ENCODE peak calls at places on chromosomes 4 and X, in eight cellular contexts. I is IMR-90, C is heart left ventricle, E is AG09309, L is adipocyte, S is bronchial epithelial cell, O is breast epithelium, N is HFF-Myc. B is an unnamed sample.

GRCh38 chr4:55553442-55553841 is 6.7 kb upstream of the CLOCK start:
- DNase-seq in L (peak), S (no peak), C (peak), O (no peak), N (peak), I (no peak), E (peak), B (peak)

GRCh38 chrX:12174358-12174757 is 36.1 kb downstream of the FRMPD4 start:
- DNase-seq in E (no peak), O (no peak), S (no peak), I (peak), L (peak), C (no peak), N (no peak), B (no peak)

GRCh38 chr4:188534297-188534696 is 395.1 kb downstream of the TRIML1 start:
- DNase-seq in I (no peak), N (no peak), S (no peak), C (no peak), E (no peak), O (no peak), L (no peak), B (no peak)

GRCh38 chr4:57080781-57081650 is 29.2 kb downstream of the IGFBP7 start:
- DNase-seq in E (peak), N (peak), L (peak), C (peak), I (peak), S (peak), O (no peak), B (peak)

GRCh38 chr4:54940996-54941395 is 184.4 kb downstream of the KDR start:
- DNase-seq in N (no peak), I (no peak), L (no peak), C (no peak), S (no peak), O (no peak), E (no peak), B (no peak)

GRCh38 chr4:118734491-118735205 is 49.5 kb downstream of the METTL14 start:
- DNase-seq in S (no peak), O (no peak), E (no peak), C (no peak), N (no peak), I (no peak), L (peak), B (no peak)

GRCh38 chrX:110081740-110082139 is 78.8 kb downstream of the TMEM164 start:
- DNase-seq in C (peak), I (peak), E (no peak), S (peak), L (no peak), O (no peak), N (no peak), B (peak)

GRCh38 chr4:104938624-104939023 is 208.1 kb upstream of the TET2 start:
- DNase-seq in E (no peak), O (no peak), S (no peak), I (no peak), L (no peak), N (no peak), C (no peak), B (no peak)

GRCh38 chr4:3248811-3249661 is at the start of gene MSANTD1:
- DNase-seq in E (no peak), L (no peak), N (peak), S (no peak), C (no peak), I (peak), O (no peak), B (peak)

GRCh38 chrX:25442501-25442900 is 426.7 kb upstream of the ARX start:
- DNase-seq in L (peak), O (no peak), E (no peak), S (peak), N (no peak), I (no peak), C (no peak), B (peak)

GRCh38 chr4:137558951-137559350 is 26.7 kb upstream of the PCDH18 start:
- DNase-seq in O (no peak), N (peak), E (peak), C (no peak), L (peak), S (peak), I (peak), B (peak)

GRCh38 chrX:18598413-18598812 is 73.5 kb downstream of the RS1 start:
- DNase-seq in L (no peak), O (no peak), E (no peak), I (peak), C (no peak), S (no peak), N (no peak), B (peak)

GRCh38 chr4:78379991-78380739 is 171.4 kb upstream of the ANXA3 start:
- DNase-seq in E (no peak), I (peak), C (no peak), S (peak), L (no peak), N (peak), O (no peak), B (peak)

GRCh38 chr4:148116264-148116663 is 325.9 kb downstream of the NR3C2 start:
- DNase-seq in E (peak), N (peak), C (no peak), I (peak), S (no peak), O (no peak), L (peak), B (peak)

GRCh38 chr4:48483006-48483776 is at the start of gene SLC10A4:
- DNase-seq in N (no peak), E (no peak), S (no peak), O (no peak), L (peak), C (peak), I (no peak), B (no peak)

GRCh38 chr4:74504212-74504611 is 59.3 kb downstream of the AREG start:
- DNase-seq in S (peak), N (no peak), E (no peak), C (no peak), I (peak), L (peak), O (no peak), B (peak)

GRCh38 chrX:116290359-116290758 is 119.8 kb downstream of the AGTR2 start:
- DNase-seq in E (no peak), L (no peak), I (no peak), O (no peak), N (no peak), S (peak), C (no peak), B (no peak)

GRCh38 chr4:169791527-169792156 is 33.9 kb upstream of the HPF1 start:
- DNase-seq in N (peak), E (no peak), C (no peak), S (peak), I (peak), O (no peak), L (peak), B (peak)

GRCh38 chrX:23773601-23774175 is 9.3 kb upstream of the SAT1 start:
- DNase-seq in I (no peak), E (no peak), N (no peak), L (no peak), O (no peak), S (no peak), C (no peak), B (no peak)

GRCh38 chr4:1294424-1294823 is 4.7 kb downstream of the MAEA start:
- DNase-seq in E (no peak), N (no peak), O (no peak), C (no peak), L (no peak), I (no peak), S (no peak), B (no peak)

GRCh38 chr4:3256230-3257124 is 7.5 kb downstream of the MSANTD1 start:
- DNase-seq in E (no peak), C (peak), L (no peak), O (no peak), N (no peak), S (no peak), I (no peak), B (no peak)

GRCh38 chrX:13341491-13342101 is 21.7 kb upstream of the ATXN3L start:
- DNase-seq in L (peak), O (no peak), I (peak), C (no peak), E (no peak), S (peak), N (no peak), B (peak)

GRCh38 chrX:21658152-21658737 is at the start of gene KLHL34:
- DNase-seq in S (no peak), E (no peak), L (no peak), C (peak), I (no peak), N (no peak), O (no peak), B (no peak)

GRCh38 chrX:32893751-32894150 is 317.6 kb downstream of the DMD start:
- DNase-seq in I (no peak), O (no peak), L (no peak), C (no peak), S (peak), N (no peak), E (no peak), B (no peak)

GRCh38 chr4:57491388-57491787 is 381.2 kb upstream of the IGFBP7 start:
- DNase-seq in S (no peak), E (no peak), O (no peak), I (no peak), N (no peak), C (no peak), L (no peak), B (no peak)

GRCh38 chr4:140697709-140698560 is 58.2 kb downstream of the TBC1D9 start:
- DNase-seq in S (no peak), L (no peak), O (no peak), C (no peak), E (no peak), I (no peak), N (no peak), B (no peak)

GRCh38 chrX:151825927-151826471 is 86.7 kb upstream of the MAGEA4 start:
- DNase-seq in N (peak), I (peak), L (peak), E (peak), C (no peak), S (peak), O (no peak), B (peak)

GRCh38 chrX:124805486-124805885 is 459.1 kb downstream of the SH2D1A start:
- DNase-seq in C (no peak), I (no peak), O (no peak), E (no peak), L (no peak), N (no peak), S (no peak), B (no peak)

GRCh38 chrX:133655914-133656265 is 240.6 kb upstream of the GPC4 start:
- DNase-seq in S (no peak), L (peak), N (no peak), E (no peak), O (no peak), C (no peak), I (no peak), B (no peak)

GRCh38 chrX:110504947-110505346 is 146.3 kb downstream of the RTL9 start:
- DNase-seq in N (no peak), C (no peak), S (no peak), I (no peak), E (no peak), O (no peak), L (no peak), B (no peak)

GRCh38 chrX:17414057-17414658 is 39.2 kb downstream of the NHS start:
- DNase-seq in N (no peak), E (no peak), I (no peak), L (no peak), O (peak), S (peak), C (no peak), B (no peak)

GRCh38 chrX:15854080-15854655 is 445 bp downstream of the AP1S2 start:
- DNase-seq in N (no peak), C (peak), I (no peak), E (no peak), L (peak), S (no peak), O (peak), B (no peak)

GRCh38 chrX:17007134-17007768 is 60.8 kb downstream of the REPS2 start:
- DNase-seq in O (no peak), C (no peak), E (no peak), L (peak), I (no peak), N (no peak), S (no peak), B (peak)

GRCh38 chrX:96770315-96770714 is 85.7 kb downstream of the DIAPH2 start:
- DNase-seq in L (peak), E (no peak), N (no peak), C (no peak), S (no peak), I (peak), O (no peak), B (peak)

GRCh38 chr4:176489001-176489400 is 169.2 kb downstream of the SPCS3 start:
- DNase-seq in N (no peak), S (peak), I (no peak), O (no peak), E (no peak), C (no peak), L (no peak), B (no peak)
- H3K4me3 ChIP-seq in N (no peak), S (no peak), I (no peak), O (no peak), E (no peak), C (no peak), L (no peak), B (no peak)

DNA sequence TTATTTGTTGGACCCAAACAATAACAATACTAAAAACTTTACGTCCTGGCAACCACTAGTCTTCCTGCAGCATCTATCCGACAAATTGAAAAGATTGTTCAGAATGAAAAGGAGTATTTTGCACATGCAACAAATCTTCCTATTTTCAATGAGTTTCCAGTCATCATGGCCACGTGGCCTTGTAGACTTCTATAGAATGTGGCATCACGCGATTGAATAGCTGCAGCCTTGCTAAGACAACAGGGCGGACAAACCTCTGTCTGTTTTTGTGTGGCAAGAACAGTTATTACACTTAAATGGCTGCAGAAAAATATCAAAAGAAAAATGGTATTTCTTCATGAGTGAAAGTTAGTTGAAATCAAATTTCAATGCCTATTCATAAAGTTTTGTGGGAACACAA is 297.9 kb upstream of the LCORL start:
- DNase-seq in I (no peak), E (no peak), C (no peak), L (no peak), S (no peak), N (no peak), O (no peak), B (no peak)
- H3K4me3 ChIP-seq in I (no peak), E (no peak), C (peak), L (peak), S (no peak), N (no peak), O (no peak), B (no peak)

GRCh38 chr4:38675167-38676121 is 11.4 kb downstream of the KLF3 start:
- DNase-seq in O (peak), N (peak), S (peak), C (peak), L (peak), I (peak), E (no peak), B (peak)
- H3K4me3 ChIP-seq in O (no peak), N (no peak), S (no peak), C (peak), L (peak), I (no peak), E (no peak), B (no peak)

DNA sequence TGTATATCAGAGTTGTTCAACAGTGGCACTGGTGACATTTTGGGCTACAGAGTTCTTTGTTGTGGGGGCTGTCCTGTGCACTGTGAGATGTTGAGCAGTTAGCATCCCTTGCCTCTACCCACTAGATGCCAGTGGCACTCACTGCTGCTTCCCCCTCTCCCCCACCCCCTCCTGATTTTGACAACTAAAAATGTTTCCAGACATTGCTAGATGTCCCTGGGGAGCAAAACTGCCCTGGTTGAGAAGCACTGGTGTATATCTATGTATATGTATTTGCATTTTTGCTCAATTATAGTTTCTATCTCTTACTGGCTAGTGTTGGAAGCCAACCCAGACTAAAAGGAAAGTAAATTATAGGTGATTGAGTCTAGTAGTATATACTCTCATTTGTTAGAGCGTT is 2.4 kb downstream of the TMEM131L start:
- DNase-seq in N (no peak), I (no peak), O (no peak), C (no peak), E (no peak), S (no peak), L (peak), B (no peak)
- H3K4me3 ChIP-seq in N (peak), I (no peak), O (peak), C (peak), E (no peak), S (no peak), L (no peak), B (peak)

DNA sequence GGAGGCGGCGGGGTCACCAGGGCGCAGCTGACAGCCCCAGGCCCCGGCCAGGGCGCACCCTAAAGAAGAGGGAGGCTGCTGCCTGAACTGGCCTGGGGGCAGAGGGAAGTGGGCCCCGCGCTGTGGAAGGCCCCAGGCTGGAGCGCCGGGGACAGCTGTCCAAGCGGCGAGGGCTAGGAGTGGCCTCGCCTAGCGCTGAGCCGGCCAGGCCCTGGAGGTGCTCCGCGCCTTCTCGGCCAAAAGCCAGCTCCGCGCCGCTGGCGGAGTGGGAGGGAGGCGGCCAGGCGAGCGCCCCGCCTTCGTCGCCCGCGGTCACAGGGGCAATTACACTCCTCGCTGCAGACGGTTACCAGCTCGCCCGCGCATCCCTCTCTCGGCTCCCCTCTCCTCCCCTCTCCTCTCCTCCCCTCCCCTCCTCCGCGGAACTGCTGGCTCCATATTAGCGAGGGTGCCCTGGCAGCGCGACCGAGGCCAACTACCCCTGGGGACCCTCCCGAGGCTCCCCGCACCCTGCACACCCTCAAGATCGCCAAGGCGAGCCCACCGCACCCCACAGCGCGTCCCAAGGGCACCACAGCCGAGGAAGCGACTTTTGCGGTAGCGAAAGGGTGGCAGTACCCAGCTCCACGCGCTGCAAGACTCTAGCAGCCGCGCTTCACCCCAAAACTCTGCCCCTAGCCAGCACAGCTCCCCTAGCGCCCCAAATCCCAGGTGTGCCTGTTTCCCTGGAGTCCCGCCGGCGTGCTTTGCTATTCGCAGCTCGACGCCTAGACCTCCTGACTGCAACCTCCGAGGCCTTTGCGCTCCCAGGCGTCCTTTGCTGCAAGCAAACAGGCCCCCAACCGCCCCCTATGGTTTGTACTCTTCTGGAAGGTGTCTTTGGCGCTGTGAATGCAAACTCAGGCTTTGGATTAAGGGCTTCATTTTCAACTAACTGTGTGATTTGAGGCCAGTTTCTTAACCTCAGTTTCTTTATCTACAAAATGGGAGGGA is 91.4 kb downstream of the BCOR start:
- DNase-seq in S (no peak), O (no peak), E (no peak), C (peak), N (no peak), L (peak), I (no peak), B (no peak)
- H3K4me3 ChIP-seq in S (no peak), O (peak), E (no peak), C (peak), N (no peak), L (no peak), I (no peak), B (no peak)

GRCh38 chrX:67538383-67538782 is 5.4 kb upstream of the AR start:
- DNase-seq in E (no peak), I (no peak), N (no peak), S (no peak), C (no peak), L (no peak), O (no peak), B (no peak)
- H3K4me3 ChIP-seq in E (no peak), I (no peak), N (no peak), S (no peak), C (no peak), L (no peak), O (no peak), B (no peak)

GRCh38 chr4:18593297-18594002 is 571.9 kb upstream of the LCORL start:
- DNase-seq in I (peak), L (peak), E (peak), C (no peak), S (peak), N (peak), O (peak), B (peak)
- H3K4me3 ChIP-seq in I (peak), L (peak), E (peak), C (no peak), S (no peak), N (no peak), O (no peak), B (peak)

GRCh38 chrX:153642655-153643430 is 4.2 kb upstream of the DUSP9 start:
- DNase-seq in S (no peak), O (no peak), C (peak), E (no peak), N (no peak), L (no peak), I (no peak), B (no peak)
- H3K4me3 ChIP-seq in S (no peak), O (peak), C (no peak), E (no peak), N (no peak), L (no peak), I (no peak), B (no peak)

B was measured in choroid plexus epithelial cell.